ENCODE peak calls at places on chromosomes 11 and 22, in four cellular contexts. J is transverse colon, D is mucosa of descending colon, Z is neuronal stem cell. G is an unnamed sample.

GRCh38 chr11:67615455-67616430 is 9.0 kb downstream of the NDUFV1 start:
- DNase-seq in J (peak; percentile 55), D (peak; percentile 51), Z (no peak), G (no peak)

GRCh38 chr11:61756452-61757212 is 4.2 kb downstream of the MYRF start:
- DNase-seq in J (peak; percentile 77), D (peak; percentile 79), Z (no peak), G (no peak)

GRCh38 chr11:94546886-94547285 is 3.2 kb downstream of the FUT4 start:
- DNase-seq in J (peak; percentile 73), D (no peak), Z (no peak), G (no peak)

GRCh38 chr11:9351956-9352355 is 32.5 kb upstream of the IPO7 start:
- DNase-seq in J (no peak), D (no peak), Z (no peak), G (no peak)

GRCh38 chr11:86637976-86638375 is 34.4 kb downstream of the ME3 start:
- DNase-seq in J (no peak), D (no peak), Z (no peak), G (no peak)

GRCh38 chr11:86303257-86303656 is 1.2 kb downstream of the HIKESHI start:
- DNase-seq in J (no peak), D (no peak), Z (no peak), G (no peak)

GRCh38 chr11:44690651-44691050 is 36.1 kb upstream of the TSPAN18 start:
- DNase-seq in J (no peak), D (no peak), Z (no peak), G (no peak)

GRCh38 chr11:113275602-113276001 is 38.8 kb upstream of the TTC12 start:
- DNase-seq in J (no peak), D (no peak), Z (no peak), G (no peak)

GRCh38 chr11:45105233-45105992 is 41.0 kb upstream of the PRDM11 start:
- DNase-seq in J (peak; percentile 68), D (peak; percentile 75), Z (peak; percentile 79), G (peak; percentile 72)

GRCh38 chr11:33109242-33109641 is 52.0 kb downstream of the CSTF3 start:
- DNase-seq in J (no peak), D (no peak), Z (no peak), G (no peak)

GRCh38 chr11:73058989-73059674 is 83.0 kb downstream of the FCHSD2 start:
- DNase-seq in J (no peak), D (no peak), Z (no peak), G (no peak)

GRCh38 chr22:27857441-27857840 is 55.9 kb upstream of the MN1 start:
- DNase-seq in J (no peak), D (no peak), Z (no peak), G (no peak)

GRCh38 chr11:1834132-1834610 is 619 bp upstream of the SYT8 start:
- DNase-seq in J (peak; percentile 92), D (peak; percentile 94), Z (no peak), G (peak; percentile 80)

GRCh38 chr11:131615611-131616010 is 245.2 kb downstream of the NTM start:
- DNase-seq in J (no peak), D (no peak), Z (no peak), G (no peak)

GRCh38 chr11:2409701-2410468 is 9.3 kb downstream of the TSSC4 start:
- DNase-seq in J (no peak), D (no peak), Z (no peak), G (no peak)

GRCh38 chr11:28521075-28521474 is 412.9 kb downstream of the METTL15 start:
- DNase-seq in J (no peak), D (no peak), Z (no peak), G (no peak)

GRCh38 chr11:97234016-97234415 is 844.2 kb downstream of the JRKL start:
- DNase-seq in J (no peak), D (no peak), Z (no peak), G (no peak)

GRCh38 chr11:6269994-6270393 is 10.4 kb downstream of the CCKBR start:
- DNase-seq in J (no peak), D (no peak), Z (no peak), G (no peak)

GRCh38 chr11:120316880-120317688 is 8.0 kb upstream of the TLCD5 start:
- DNase-seq in J (peak; percentile 90), D (peak; percentile 84), Z (no peak), G (peak; percentile 86)

GRCh38 chr22:46473896-46474557 is 63.4 kb downstream of the CELSR1 start:
- DNase-seq in J (no peak), D (no peak), Z (no peak), G (no peak)

GRCh38 chr11:65777241-65777640 is 3.5 kb downstream of the AP5B1 start:
- DNase-seq in J (no peak), D (no peak), Z (no peak), G (no peak)

GRCh38 chr11:126478466-126478865 is 123.0 kb downstream of the ST3GAL4 start:
- DNase-seq in J (no peak), D (no peak), Z (no peak), G (no peak)

GRCh38 chr11:7511405-7511804 is 2.4 kb upstream of the PPFIBP2 start:
- DNase-seq in J (peak; percentile 53), D (no peak), Z (no peak), G (no peak)

GRCh38 chr11:73072935-73073481 is 69.1 kb downstream of the FCHSD2 start:
- DNase-seq in J (no peak), D (no peak), Z (no peak), G (no peak)

GRCh38 chr11:100562102-100562501 is 125.0 kb upstream of the ARHGAP42 start:
- DNase-seq in J (no peak), D (no peak), Z (no peak), G (no peak)

GRCh38 chr11:86743223-86744118 is 56.9 kb upstream of the PRSS23 start:
- DNase-seq in J (peak; percentile 26), D (no peak), Z (no peak), G (peak; percentile 67)

DNA sequence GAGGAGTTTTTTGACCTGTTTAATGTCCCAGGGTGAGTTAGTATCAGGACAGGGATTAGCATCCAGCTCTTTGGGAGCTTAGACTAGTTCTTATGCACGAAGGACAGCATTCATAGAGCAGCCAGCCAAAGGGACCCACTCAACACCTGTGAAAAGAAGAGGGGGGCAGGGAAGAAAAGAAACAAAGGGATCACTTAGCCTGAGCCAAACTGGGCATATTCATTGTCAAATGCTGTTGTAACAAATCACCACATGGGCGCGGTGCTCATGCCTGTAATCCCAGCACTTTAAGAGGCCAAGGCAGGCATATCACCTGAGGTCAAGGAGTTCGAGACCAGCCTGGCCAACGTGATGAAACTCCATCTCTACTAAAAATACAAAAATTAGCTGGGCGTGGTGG is 57.3 kb downstream of the CHRDL2 start:
- DNase-seq in J (no peak), D (no peak), Z (no peak), G (no peak)
- H3K4me1 ChIP-seq in J (peaks cover 3% of the 10 kb centered on the region), D (no peaks in the 10 kb centered on the region), Z (no peaks in the 10 kb centered on the region), G (no peaks in the 10 kb centered on the region)

GRCh38 chr11:35145249-35145648 is 6.3 kb downstream of the CD44 start:
- DNase-seq in J (peak; percentile 70), D (peak; percentile 71), Z (no peak), G (no peak)

GRCh38 chr11:35144811-35145210 is 5.8 kb downstream of the CD44 start:
- DNase-seq in J (no peak), D (no peak), Z (no peak), G (peak; percentile 51)

GRCh38 chr11:35144103-35144741 is 5.3 kb downstream of the CD44 start:
- DNase-seq in J (peak; percentile 64), D (peak; percentile 65), Z (no peak), G (peak; percentile 64)

GRCh38 chr11:35142481-35143207 is 3.7 kb downstream of the CD44 start:
- DNase-seq in J (peak; percentile 42), D (no peak), Z (no peak), G (no peak)

DNA sequence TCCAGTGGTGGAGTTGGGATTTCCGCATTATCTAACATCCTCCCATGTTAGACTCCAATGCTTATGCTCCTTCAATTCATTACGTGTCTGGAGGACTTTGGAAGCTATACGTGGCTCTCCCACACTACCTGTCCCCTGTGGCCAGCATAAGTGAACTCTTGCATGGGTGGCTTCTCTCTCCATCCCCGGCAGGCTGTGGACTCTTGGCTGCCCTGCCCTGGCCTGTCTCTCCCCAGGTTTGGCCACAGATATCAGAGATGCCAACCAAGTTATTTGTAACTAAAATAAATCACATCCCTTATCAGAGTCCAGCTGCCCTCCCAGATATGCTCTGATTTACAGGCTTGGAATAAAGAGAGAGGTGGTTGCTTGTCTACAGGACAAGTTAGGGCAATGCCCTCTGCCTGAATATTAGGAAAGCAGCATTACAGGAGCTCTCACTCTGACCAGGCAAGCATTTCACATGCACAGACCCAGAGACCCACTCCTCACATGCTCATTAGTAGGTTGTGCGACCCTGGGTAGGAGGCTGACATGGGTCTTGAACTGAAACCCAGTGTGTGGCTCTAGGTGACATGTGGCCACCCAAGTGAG is 4.6 kb downstream of the CD44 start:
- DNase-seq in J (no peak), D (no peak), Z (no peak), G (no peak)
- H3K4me1 ChIP-seq in J (peaks cover 35% of the 10 kb centered on the region), D (peaks cover 30% of the 10 kb centered on the region), Z (no peaks in the 10 kb centered on the region), G (peaks cover 26% of the 10 kb centered on the region)

DNA sequence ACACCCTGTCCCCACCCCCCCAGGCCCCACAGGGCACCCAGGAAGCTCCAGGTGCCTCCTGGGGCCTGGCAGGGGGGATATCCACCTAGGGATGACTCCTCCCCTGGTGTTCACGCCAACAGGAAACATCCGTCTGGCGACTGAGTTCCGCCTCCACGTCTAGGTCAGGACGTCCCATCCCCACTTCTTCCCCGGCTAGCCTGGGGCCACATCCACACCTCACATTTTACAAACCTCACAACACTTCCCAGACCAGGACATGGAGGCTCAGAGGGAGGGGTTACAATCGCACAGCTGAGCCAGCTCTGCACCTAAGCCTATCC is 21.0 kb downstream of the MAFF start:
- DNase-seq in J (peak; percentile 56), D (peak; percentile 74), Z (no peak), G (no peak)
- H3K4me1 ChIP-seq in J (peaks cover 18% of the 10 kb centered on the region), D (peaks cover 21% of the 10 kb centered on the region), Z (peaks cover 7% of the 10 kb centered on the region), G (peaks cover 33% of the 10 kb centered on the region)

DNA sequence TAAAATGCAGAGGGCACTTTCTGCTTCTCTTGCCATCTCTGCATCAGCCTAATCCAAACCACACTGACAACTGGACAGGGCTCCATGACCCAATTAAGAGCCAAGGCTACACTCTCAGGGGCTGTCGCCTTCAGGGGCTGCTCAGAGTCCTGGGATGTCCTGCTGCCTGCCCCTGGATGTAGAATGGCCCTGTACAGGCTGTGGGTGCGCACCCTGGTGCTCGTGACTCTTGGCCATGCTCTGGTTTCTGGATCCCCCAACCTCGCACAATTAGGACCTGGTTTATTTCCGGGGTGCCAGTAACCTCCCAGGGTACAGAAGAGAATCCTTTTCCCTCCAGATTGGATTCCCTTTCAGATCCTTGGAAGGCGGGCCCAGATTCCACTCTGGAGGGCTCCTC is 11.3 kb downstream of the IFT27 start:
- DNase-seq in J (no peak), D (no peak), Z (no peak), G (no peak)
- H3K4me1 ChIP-seq in J (no peaks in the 10 kb centered on the region), D (no peaks in the 10 kb centered on the region), Z (no peaks in the 10 kb centered on the region), G (peaks cover 2% of the 10 kb centered on the region)

GRCh38 chr22:42892571-42893316 is 35.7 kb upstream of the ARFGAP3 start:
- DNase-seq in J (no peak), D (no peak), Z (no peak), G (no peak)
- H3K4me1 ChIP-seq in J (peaks cover 8% of the 10 kb centered on the region), D (peaks cover 17% of the 10 kb centered on the region), Z (no peaks in the 10 kb centered on the region), G (peaks cover 12% of the 10 kb centered on the region)

GRCh38 chr11:16741473-16741872 is 3.0 kb downstream of the C11orf58 start:
- DNase-seq in J (no peak), D (no peak), Z (no peak), G (no peak)

GRCh38 chr11:16739326-16739875 is 954 bp downstream of the C11orf58 start:
- DNase-seq in J (no peak), D (no peak), Z (no peak), G (no peak)

GRCh38 chr11:16745950-16746349 is 7.5 kb downstream of the C11orf58 start:
- DNase-seq in J (no peak), D (no peak), Z (no peak), G (no peak)

GRCh38 chr11:16744128-16744725 is 5.8 kb downstream of the C11orf58 start:
- DNase-seq in J (no peak), D (no peak), Z (no peak), G (no peak)

GRCh38 chr11:16743478-16743877 is 5.0 kb downstream of the C11orf58 start:
- DNase-seq in J (no peak), D (no peak), Z (no peak), G (no peak)
- H3K4me1 ChIP-seq in J (peaks cover 24% of the 10 kb centered on the region), D (peaks cover 11% of the 10 kb centered on the region), Z (no peaks in the 10 kb centered on the region), G (peaks cover 21% of the 10 kb centered on the region)